ENCODE peak calls at places on chromosomes 6 and 20, in six cellular contexts. One of them, this sample, is unnamed.

GRCh38 chr6:140427842-140428241 is 1053.4 kb upstream of the CITED2 start:
- DNase-seq in heart right ventricle: no peak
- DNase-seq in naive thymus-derived CD4-positive, alpha-beta T cell: no peak
- DNase-seq in ovary: no peak
- DNase-seq in DND-41: no peak
- DNase-seq in small intestine: no peak
- DNase-seq in this sample: no peak

GRCh38 chr6:115896538-115897129 is 164.1 kb downstream of the FRK start:
- DNase-seq in heart right ventricle: no peak
- DNase-seq in naive thymus-derived CD4-positive, alpha-beta T cell: no peak
- DNase-seq in ovary: no peak
- DNase-seq in DND-41: no peak
- DNase-seq in small intestine: peak; percentile 32
- DNase-seq in this sample: no peak

GRCh38 chr6:125310994-125311649 is 9.4 kb upstream of the HDDC2 start:
- DNase-seq in heart right ventricle: no peak
- DNase-seq in naive thymus-derived CD4-positive, alpha-beta T cell: peak; percentile 51
- DNase-seq in ovary: no peak
- DNase-seq in DND-41: peak; percentile 10
- DNase-seq in small intestine: peak; percentile 67
- DNase-seq in this sample: no peak

GRCh38 chr20:21767739-21768223 is 62.3 kb downstream of the PAX1 start:
- DNase-seq in heart right ventricle: no peak
- DNase-seq in naive thymus-derived CD4-positive, alpha-beta T cell: no peak
- DNase-seq in ovary: no peak
- DNase-seq in DND-41: no peak
- DNase-seq in small intestine: no peak
- DNase-seq in this sample: no peak

GRCh38 chr20:9200196-9200595 is 131.3 kb downstream of the PLCB4 start:
- DNase-seq in heart right ventricle: no peak
- DNase-seq in naive thymus-derived CD4-positive, alpha-beta T cell: no peak
- DNase-seq in ovary: no peak
- DNase-seq in DND-41: no peak
- DNase-seq in small intestine: no peak
- DNase-seq in this sample: no peak

GRCh38 chr20:33165416-33166055 is 2.4 kb upstream of the BPIFA2 start:
- DNase-seq in heart right ventricle: no peak
- DNase-seq in naive thymus-derived CD4-positive, alpha-beta T cell: no peak
- DNase-seq in ovary: no peak
- DNase-seq in DND-41: no peak
- DNase-seq in small intestine: no peak
- DNase-seq in this sample: no peak

GRCh38 chr6:94362061-94362864 is 942.9 kb upstream of the EPHA7 start:
- DNase-seq in heart right ventricle: no peak
- DNase-seq in naive thymus-derived CD4-positive, alpha-beta T cell: no peak
- DNase-seq in ovary: no peak
- DNase-seq in DND-41: no peak
- DNase-seq in small intestine: no peak
- DNase-seq in this sample: peak; percentile 29

GRCh38 chr6:112310439-112311154 is 36.5 kb upstream of the RFPL4B start:
- DNase-seq in heart right ventricle: no peak
- DNase-seq in naive thymus-derived CD4-positive, alpha-beta T cell: no peak
- DNase-seq in ovary: no peak
- DNase-seq in DND-41: no peak
- DNase-seq in small intestine: no peak
- DNase-seq in this sample: no peak

GRCh38 chr20:13034115-13034514 is 25.3 kb downstream of the SPTLC3 start:
- DNase-seq in heart right ventricle: no peak
- DNase-seq in naive thymus-derived CD4-positive, alpha-beta T cell: no peak
- DNase-seq in ovary: no peak
- DNase-seq in DND-41: no peak
- DNase-seq in small intestine: no peak
- DNase-seq in this sample: no peak

GRCh38 chr6:163443985-163444553 is 29.6 kb downstream of the QKI start:
- DNase-seq in heart right ventricle: no peak
- DNase-seq in naive thymus-derived CD4-positive, alpha-beta T cell: no peak
- DNase-seq in ovary: no peak
- DNase-seq in DND-41: no peak
- DNase-seq in small intestine: no peak
- DNase-seq in this sample: no peak

GRCh38 chr6:25165817-25166216 is 113.4 kb upstream of the CARMIL1 start:
- DNase-seq in heart right ventricle: no peak
- DNase-seq in naive thymus-derived CD4-positive, alpha-beta T cell: no peak
- DNase-seq in ovary: no peak
- DNase-seq in DND-41: no peak
- DNase-seq in small intestine: no peak
- DNase-seq in this sample: no peak

GRCh38 chr6:3001773-3002293 is 2.1 kb downstream of the NQO2 start:
- DNase-seq in heart right ventricle: no peak
- DNase-seq in naive thymus-derived CD4-positive, alpha-beta T cell: peak; percentile 34
- DNase-seq in ovary: no peak
- DNase-seq in DND-41: no peak
- DNase-seq in small intestine: peak; percentile 81
- DNase-seq in this sample: no peak

GRCh38 chr6:24858154-24858801 is 59.6 kb upstream of the ARMH2 start:
- DNase-seq in heart right ventricle: no peak
- DNase-seq in naive thymus-derived CD4-positive, alpha-beta T cell: peak; percentile 35
- DNase-seq in ovary: no peak
- DNase-seq in DND-41: no peak
- DNase-seq in small intestine: peak; percentile 37
- DNase-seq in this sample: no peak

GRCh38 chr20:54267510-54268003 is 59.7 kb downstream of the PFDN4 start:
- DNase-seq in heart right ventricle: no peak
- DNase-seq in naive thymus-derived CD4-positive, alpha-beta T cell: no peak
- DNase-seq in ovary: no peak
- DNase-seq in DND-41: no peak
- DNase-seq in small intestine: no peak
- DNase-seq in this sample: no peak

GRCh38 chr6:134201716-134202115 is 116.2 kb downstream of the SGK1 start:
- DNase-seq in heart right ventricle: no peak
- DNase-seq in naive thymus-derived CD4-positive, alpha-beta T cell: no peak
- DNase-seq in ovary: no peak
- DNase-seq in DND-41: no peak
- DNase-seq in small intestine: no peak
- DNase-seq in this sample: no peak

GRCh38 chr6:72466971-72467566 is 154.8 kb upstream of the KCNQ5 start:
- DNase-seq in heart right ventricle: no peak
- DNase-seq in naive thymus-derived CD4-positive, alpha-beta T cell: no peak
- DNase-seq in ovary: no peak
- DNase-seq in DND-41: no peak
- DNase-seq in small intestine: no peak
- DNase-seq in this sample: no peak

GRCh38 chr6:26545617-26546016 is 7.5 kb downstream of the HMGN4 start:
- DNase-seq in heart right ventricle: no peak
- DNase-seq in naive thymus-derived CD4-positive, alpha-beta T cell: no peak
- DNase-seq in ovary: no peak
- DNase-seq in DND-41: no peak
- DNase-seq in small intestine: no peak
- DNase-seq in this sample: no peak

GRCh38 chr20:5001174-5002076 is at the start of gene SLC23A2:
- DNase-seq in heart right ventricle: peak; percentile 48
- DNase-seq in naive thymus-derived CD4-positive, alpha-beta T cell: peak; percentile 47
- DNase-seq in ovary: peak; percentile 61
- DNase-seq in DND-41: peak; percentile 76
- DNase-seq in small intestine: peak; percentile 36
- DNase-seq in this sample: peak; percentile 82

GRCh38 chr6:110656492-110656891 is 158.8 kb downstream of the CDK19 start:
- DNase-seq in heart right ventricle: no peak
- DNase-seq in naive thymus-derived CD4-positive, alpha-beta T cell: no peak
- DNase-seq in ovary: no peak
- DNase-seq in DND-41: no peak
- DNase-seq in small intestine: peak; percentile 25
- DNase-seq in this sample: no peak

GRCh38 chr6:150835620-150836019 is 29.9 kb upstream of the MTHFD1L start:
- DNase-seq in heart right ventricle: no peak
- DNase-seq in naive thymus-derived CD4-positive, alpha-beta T cell: no peak
- DNase-seq in ovary: no peak
- DNase-seq in DND-41: no peak
- DNase-seq in small intestine: peak; percentile 10
- DNase-seq in this sample: no peak

GRCh38 chr20:1946762-1947534 is 46.9 kb downstream of the PDYN start:
- DNase-seq in heart right ventricle: peak; percentile 30
- DNase-seq in naive thymus-derived CD4-positive, alpha-beta T cell: no peak
- DNase-seq in ovary: peak; percentile 53
- DNase-seq in DND-41: no peak
- DNase-seq in small intestine: peak; percentile 25
- DNase-seq in this sample: peak; percentile 81

GRCh38 chr6:6436366-6436765 is 115.9 kb upstream of the F13A1 start:
- DNase-seq in heart right ventricle: no peak
- DNase-seq in naive thymus-derived CD4-positive, alpha-beta T cell: no peak
- DNase-seq in ovary: no peak
- DNase-seq in DND-41: no peak
- DNase-seq in small intestine: no peak
- DNase-seq in this sample: no peak

GRCh38 chr6:154548130-154548830 is 37.8 kb upstream of the CNKSR3 start:
- DNase-seq in heart right ventricle: peak; percentile 21
- DNase-seq in naive thymus-derived CD4-positive, alpha-beta T cell: no peak
- DNase-seq in ovary: peak; percentile 52
- DNase-seq in DND-41: no peak
- DNase-seq in small intestine: peak; percentile 40
- DNase-seq in this sample: no peak

GRCh38 chr6:5379647-5380242 is 118.4 kb downstream of the FARS2 start:
- DNase-seq in heart right ventricle: no peak
- DNase-seq in naive thymus-derived CD4-positive, alpha-beta T cell: no peak
- DNase-seq in ovary: no peak
- DNase-seq in DND-41: peak; percentile 44
- DNase-seq in small intestine: peak; percentile 73
- DNase-seq in this sample: no peak
- H3K4me3 ChIP-seq in heart right ventricle: no peak overlapping the region
- H3K4me3 ChIP-seq in naive thymus-derived CD4-positive, alpha-beta T cell: no peak overlapping the region
- H3K4me3 ChIP-seq in ovary: no peak overlapping the region
- H3K4me3 ChIP-seq in DND-41: no peak overlapping the region
- H3K4me3 ChIP-seq in small intestine: no peak overlapping the region
- H3K4me3 ChIP-seq in this sample: no peak overlapping the region

GRCh38 chr20:31542963-31543362 is 28.7 kb downstream of the HM13 start:
- DNase-seq in heart right ventricle: no peak
- DNase-seq in naive thymus-derived CD4-positive, alpha-beta T cell: no peak
- DNase-seq in ovary: no peak
- DNase-seq in DND-41: peak; percentile 85
- DNase-seq in small intestine: no peak
- DNase-seq in this sample: no peak

GRCh38 chr20:31542201-31542842 is 28.1 kb downstream of the HM13 start:
- DNase-seq in heart right ventricle: no peak
- DNase-seq in naive thymus-derived CD4-positive, alpha-beta T cell: no peak
- DNase-seq in ovary: no peak
- DNase-seq in DND-41: peak; percentile 65
- DNase-seq in small intestine: no peak
- DNase-seq in this sample: no peak

GRCh38 chr20:31538327-31538726 is 24.1 kb downstream of the HM13 start:
- DNase-seq in heart right ventricle: no peak
- DNase-seq in naive thymus-derived CD4-positive, alpha-beta T cell: no peak
- DNase-seq in ovary: no peak
- DNase-seq in DND-41: no peak
- DNase-seq in small intestine: no peak
- DNase-seq in this sample: no peak

GRCh38 chr20:31537859-31538245 is 23.6 kb downstream of the HM13 start:
- DNase-seq in heart right ventricle: no peak
- DNase-seq in naive thymus-derived CD4-positive, alpha-beta T cell: no peak
- DNase-seq in ovary: no peak
- DNase-seq in DND-41: peak; percentile 39
- DNase-seq in small intestine: no peak
- DNase-seq in this sample: no peak

GRCh38 chr20:31540406-31540805 is 26.2 kb downstream of the HM13 start:
- DNase-seq in heart right ventricle: no peak
- DNase-seq in naive thymus-derived CD4-positive, alpha-beta T cell: no peak
- DNase-seq in ovary: no peak
- DNase-seq in DND-41: peak; percentile 27
- DNase-seq in small intestine: no peak
- DNase-seq in this sample: no peak
- H3K4me1 ChIP-seq in heart right ventricle: peaks cover 43% of the 10 kb centered on the region
- H3K4me1 ChIP-seq in naive thymus-derived CD4-positive, alpha-beta T cell: no peaks in the 10 kb centered on the region
- H3K4me1 ChIP-seq in ovary: no peaks in the 10 kb centered on the region
- H3K4me1 ChIP-seq in DND-41: peaks cover 91% of the 10 kb centered on the region
- H3K4me1 ChIP-seq in small intestine: no peaks in the 10 kb centered on the region
- H3K4me1 ChIP-seq in this sample: no peaks in the 10 kb centered on the region

GRCh38 chr20:25378189-25378883 is 12.3 kb downstream of the ABHD12 start:
- DNase-seq in heart right ventricle: no peak
- DNase-seq in naive thymus-derived CD4-positive, alpha-beta T cell: no peak
- DNase-seq in ovary: no peak
- DNase-seq in DND-41: no peak
- DNase-seq in small intestine: no peak
- DNase-seq in this sample: no peak
- H3K27ac ChIP-seq in heart right ventricle: no peak overlapping the region
- H3K27ac ChIP-seq in naive thymus-derived CD4-positive, alpha-beta T cell: no peak overlapping the region
- H3K27ac ChIP-seq in ovary: no peak overlapping the region
- H3K27ac ChIP-seq in DND-41: no peak overlapping the region
- H3K27ac ChIP-seq in small intestine: no peak overlapping the region
- H3K27ac ChIP-seq in this sample: no peak overlapping the region

GRCh38 chr6:48111143-48111506 is at the start of gene PTCHD4:
- DNase-seq in heart right ventricle: no peak
- DNase-seq in naive thymus-derived CD4-positive, alpha-beta T cell: no peak
- DNase-seq in ovary: no peak
- DNase-seq in DND-41: no peak
- DNase-seq in small intestine: no peak
- DNase-seq in this sample: no peak
- H3K4me3 ChIP-seq in heart right ventricle: peak within 1 kb of the TSS; percentile 56
- H3K4me3 ChIP-seq in naive thymus-derived CD4-positive, alpha-beta T cell: no peak within 1 kb of the TSS
- H3K4me3 ChIP-seq in ovary: peak within 1 kb of the TSS; percentile 1
- H3K4me3 ChIP-seq in DND-41: no peak within 1 kb of the TSS
- H3K4me3 ChIP-seq in small intestine: no peak within 1 kb of the TSS
- H3K4me3 ChIP-seq in this sample: no peak within 1 kb of the TSS

DNA sequence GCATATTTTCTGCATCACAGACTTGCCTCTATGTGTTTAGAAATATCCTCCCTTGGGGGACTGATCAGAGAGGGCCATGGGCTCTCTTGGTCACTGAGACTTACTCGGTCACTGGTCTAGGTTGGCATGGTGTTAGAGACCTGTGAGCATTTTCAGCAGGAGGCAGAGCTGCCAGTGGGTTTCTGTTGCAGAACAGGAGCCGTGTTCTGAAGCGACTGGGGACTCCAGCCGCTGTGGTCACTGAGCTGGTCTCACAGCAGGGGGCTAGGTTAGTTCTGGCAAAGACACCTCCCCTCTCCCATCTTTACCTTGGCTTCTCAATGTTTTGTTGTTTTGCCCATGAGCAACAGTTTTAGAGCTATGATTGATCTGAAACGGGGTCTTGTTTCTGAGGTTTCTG is 8.7 kb downstream of the TMEM181 start:
- DNase-seq in heart right ventricle: no peak
- DNase-seq in naive thymus-derived CD4-positive, alpha-beta T cell: no peak
- DNase-seq in ovary: no peak
- DNase-seq in DND-41: no peak
- DNase-seq in small intestine: no peak
- DNase-seq in this sample: no peak
- H3K4me1 ChIP-seq in heart right ventricle: peaks cover 30% of the 10 kb centered on the region
- H3K4me1 ChIP-seq in naive thymus-derived CD4-positive, alpha-beta T cell: peaks cover 22% of the 10 kb centered on the region
- H3K4me1 ChIP-seq in ovary: no peaks in the 10 kb centered on the region
- H3K4me1 ChIP-seq in DND-41: peaks cover 3% of the 10 kb centered on the region
- H3K4me1 ChIP-seq in small intestine: peaks cover 9% of the 10 kb centered on the region
- H3K4me1 ChIP-seq in this sample: no peaks in the 10 kb centered on the region

GRCh38 chr6:44117397-44118128 is 9.7 kb downstream of the MRPL14 start:
- DNase-seq in heart right ventricle: no peak
- DNase-seq in naive thymus-derived CD4-positive, alpha-beta T cell: no peak
- DNase-seq in ovary: no peak
- DNase-seq in DND-41: no peak
- DNase-seq in small intestine: peak; percentile 50
- DNase-seq in this sample: no peak
- H3K27ac ChIP-seq in heart right ventricle: no peak overlapping the region
- H3K27ac ChIP-seq in naive thymus-derived CD4-positive, alpha-beta T cell: no peak overlapping the region
- H3K27ac ChIP-seq in ovary: no peak overlapping the region
- H3K27ac ChIP-seq in DND-41: no peak overlapping the region
- H3K27ac ChIP-seq in small intestine: no peak overlapping the region
- H3K27ac ChIP-seq in this sample: peak overlapping the region; percentile 8

GRCh38 chr6:156359912-156360311 is 417.3 kb upstream of the ARID1B start:
- DNase-seq in heart right ventricle: no peak
- DNase-seq in naive thymus-derived CD4-positive, alpha-beta T cell: no peak
- DNase-seq in ovary: no peak
- DNase-seq in DND-41: no peak
- DNase-seq in small intestine: no peak
- DNase-seq in this sample: no peak
- H3K4me3 ChIP-seq in heart right ventricle: no peak overlapping the region
- H3K4me3 ChIP-seq in naive thymus-derived CD4-positive, alpha-beta T cell: no peak overlapping the region
- H3K4me3 ChIP-seq in ovary: no peak overlapping the region
- H3K4me3 ChIP-seq in DND-41: no peak overlapping the region
- H3K4me3 ChIP-seq in small intestine: no peak overlapping the region
- H3K4me3 ChIP-seq in this sample: no peak overlapping the region

This sample was measured in aorta.